ENCODE peak calls at places on chromosomes 7 and 10, in nine cellular contexts. C, B, Z, O, G, W, S, M and L are unnamed samples. For H3K27me3, the result is how much of the 10 kb centered on the place peaks cover.

GRCh38 chr7:16399265-16399801 is 22.0 kb downstream of the CRPPA start:
- DNase-seq in G (no peak), O (peak), M (peak), C (no peak), B (no peak), Z (peak), S (no peak), W (no peak), L (no peak)

GRCh38 chr7:83060218-83060617 is 102.5 kb downstream of the PCLO start:
- DNase-seq in Z (no peak), M (no peak), G (no peak), W (no peak), B (no peak), O (no peak), C (no peak), S (no peak), L (no peak)

GRCh38 chr7:157077021-157077420 is 61.7 kb upstream of the UBE3C start:
- DNase-seq in O (no peak), Z (no peak), B (no peak), C (no peak), M (no peak), S (no peak), G (no peak), W (no peak), L (no peak)

GRCh38 chr10:84237199-84238051 is 3.9 kb downstream of the LRIT1 start:
- DNase-seq in O (no peak), S (no peak), B (no peak), Z (peak), W (no peak), G (no peak), M (no peak), C (no peak), L (no peak)

GRCh38 chr7:70028620-70029019 is 430.3 kb downstream of the AUTS2 start:
- DNase-seq in M (no peak), Z (no peak), S (no peak), W (no peak), B (no peak), G (no peak), C (no peak), O (no peak), L (no peak)

GRCh38 chr7:142812437-142813215 is 41.9 kb downstream of the PRSS2 start:
- DNase-seq in S (no peak), M (peak), B (no peak), G (no peak), Z (peak), W (no peak), C (no peak), O (no peak), L (no peak)

GRCh38 chr7:16078076-16078952 is 343.0 kb downstream of the CRPPA start:
- DNase-seq in O (peak), C (no peak), G (no peak), W (peak), B (no peak), S (peak), Z (peak), M (peak), L (no peak)

GRCh38 chr7:147803625-147804024 is 786.9 kb upstream of the C7orf33 start:
- DNase-seq in W (no peak), B (no peak), G (no peak), S (peak), Z (no peak), C (no peak), O (no peak), M (no peak), L (no peak)

GRCh38 chr10:33666686-33667480 is 332.4 kb upstream of the NRP1 start:
- DNase-seq in G (no peak), S (no peak), O (no peak), M (peak), C (no peak), W (no peak), B (no peak), Z (no peak), L (no peak)

GRCh38 chr10:59814878-59815277 is 61.6 kb upstream of the MRLN start:
- DNase-seq in G (no peak), Z (no peak), B (no peak), W (no peak), O (no peak), S (no peak), M (no peak), C (no peak), L (no peak)

GRCh38 chr7:75575488-75576112 is 83.5 kb downstream of the SPDYE5 start:
- DNase-seq in O (no peak), B (no peak), M (no peak), G (no peak), W (no peak), C (no peak), Z (peak), S (no peak), L (no peak)

GRCh38 chr10:72107325-72108003 is 19.1 kb upstream of the SPOCK2 start:
- DNase-seq in C (no peak), O (no peak), S (no peak), G (no peak), M (peak), Z (peak), W (peak), B (no peak), L (no peak)

GRCh38 chr10:86600296-86600695 is 54.1 kb upstream of the OPN4 start:
- DNase-seq in C (no peak), Z (peak), G (no peak), M (no peak), O (no peak), W (no peak), S (no peak), B (no peak), L (no peak)

GRCh38 chr7:37342665-37343471 is 105.8 kb downstream of the ELMO1 start:
- DNase-seq in W (no peak), S (no peak), Z (no peak), C (no peak), G (peak), M (no peak), B (no peak), O (peak), L (peak)

GRCh38 chr10:88032566-88032965 is 169.1 kb downstream of the PTEN start:
- DNase-seq in G (no peak), O (no peak), Z (peak), M (peak), C (no peak), B (no peak), S (no peak), W (peak), L (no peak)

GRCh38 chr7:34282271-34282670 is 375.7 kb upstream of the NPSR1 start:
- DNase-seq in G (no peak), O (no peak), B (no peak), M (peak), C (no peak), W (no peak), S (no peak), Z (peak), L (no peak)

GRCh38 chr7:74612015-74612829 is 45.3 kb upstream of the GTF2I start:
- DNase-seq in G (no peak), M (peak), C (no peak), O (peak), W (peak), Z (peak), B (no peak), S (no peak), L (peak)

GRCh38 chr7:94423116-94423515 is 28.4 kb downstream of the COL1A2 start:
- DNase-seq in W (no peak), S (no peak), M (no peak), Z (peak), B (no peak), C (no peak), O (no peak), G (no peak), L (no peak)

GRCh38 chr7:129825005-129825553 is 127.7 kb downstream of the UBE2H start:
- DNase-seq in B (peak), M (peak), G (peak), O (no peak), S (peak), C (peak), W (peak), Z (peak), L (peak)

GRCh38 chr7:140212100-140212881 is 35.5 kb upstream of the KDM7A start:
- DNase-seq in W (peak), O (no peak), B (no peak), S (no peak), C (no peak), G (no peak), Z (peak), M (peak), L (no peak)

DNA sequence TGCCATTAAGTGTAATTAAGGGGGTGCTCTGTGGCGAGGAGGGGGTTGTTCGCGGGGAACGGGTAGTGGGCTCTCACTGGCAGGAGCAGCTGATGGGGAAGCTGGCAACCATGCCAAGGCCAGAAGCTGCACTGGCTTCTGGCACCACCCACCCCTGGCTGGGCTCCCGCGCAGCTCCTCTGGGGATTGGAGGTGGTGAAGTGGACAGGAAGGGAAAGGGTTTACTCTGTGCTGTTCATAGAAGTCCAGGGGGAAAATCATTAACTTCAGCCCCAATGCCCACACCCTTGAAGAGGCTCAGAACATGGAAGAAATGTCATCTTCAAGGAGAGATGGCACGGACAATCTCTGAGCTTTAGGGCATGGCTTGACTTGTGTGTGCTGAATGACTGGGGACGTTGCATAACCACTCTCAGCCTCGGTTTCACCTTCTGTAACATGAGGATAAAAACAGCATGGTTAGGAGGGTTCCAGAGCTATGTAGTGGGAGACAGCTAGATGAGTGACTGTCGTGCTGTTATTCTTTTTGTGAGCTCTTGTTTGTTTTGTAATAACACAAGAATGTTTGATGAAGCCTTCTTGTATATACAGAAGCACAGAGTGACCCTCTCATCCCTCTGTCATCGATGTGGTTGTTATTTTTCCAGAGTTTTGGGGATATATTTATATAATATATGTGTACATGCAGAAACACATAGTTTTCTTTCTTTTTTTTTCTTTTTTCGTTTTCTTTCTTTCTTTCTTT is 29.9 kb downstream of the KAZALD1 start:
- DNase-seq in Z (peak), W (peak), C (no peak), M (no peak), S (no peak), B (no peak), O (no peak), G (no peak), L (no peak)
- H3K27me3 ChIP-seq in Z (under half), W (under half), C (under half), M (under half), S (under half), B (half or more), O (under half), G (under half), L (half or more)

GRCh38 chr7:27116521-27116946 is 14.0 kb downstream of the HOXA4 start:
- DNase-seq in O (peak), M (peak), Z (no peak), W (no peak), B (no peak), G (no peak), C (no peak), S (no peak), L (no peak)

GRCh38 chr7:27117687-27118491 is 12.7 kb downstream of the HOXA4 start:
- DNase-seq in Z (no peak), W (no peak), C (no peak), B (no peak), O (peak), S (no peak), M (peak), G (no peak), L (no peak)

GRCh38 chr7:27118580-27118979 is 12.0 kb downstream of the HOXA4 start:
- DNase-seq in B (no peak), C (no peak), M (no peak), O (no peak), Z (no peak), W (no peak), G (no peak), S (no peak), L (no peak)

GRCh38 chr7:27116019-27116411 is 13.5 kb upstream of the HOXA2 start:
- DNase-seq in S (no peak), M (peak), W (no peak), Z (no peak), G (no peak), C (no peak), B (no peak), O (no peak), L (no peak)

GRCh38 chr7:27116962-27117686 is 13.4 kb downstream of the HOXA4 start:
- DNase-seq in C (no peak), O (peak), B (no peak), M (peak), S (no peak), W (no peak), Z (no peak), G (no peak), L (no peak)
- H3K27me3 ChIP-seq in C (half or more), O (under half), B (under half), M (under half), S (half or more), W (half or more), Z (under half), G (under half), L (under half)

GRCh38 chr7:8261711-8262695 is at the start of gene ICA1:
- DNase-seq in M (peak), G (no peak), W (peak), B (peak), O (peak), S (peak), C (peak), Z (peak), L (peak)
- H3K27me3 ChIP-seq in M (under half), G (under half), W (under half), B (half or more), O (under half), S (under half), C (under half), Z (under half), L (under half)

GRCh38 chr10:98609265-98609664 is 162.5 kb upstream of the HPS1 start:
- DNase-seq in B (no peak), Z (no peak), G (no peak), S (no peak), C (no peak), M (no peak), O (no peak), W (no peak), L (no peak)
- H3K27me3 ChIP-seq in B (under half), Z (under half), G (under half), S (under half), C (under half), M (under half), O (under half), W (under half), L (under half)

GRCh38 chr7:97006146-97006950 is 995 bp downstream of the DLX6 start:
- DNase-seq in W (no peak), G (peak), O (peak), S (no peak), M (peak), Z (peak), B (no peak), C (no peak), L (no peak)
- H3K27me3 ChIP-seq in W (half or more), G (half or more), O (half or more), S (half or more), M (half or more), Z (half or more), B (half or more), C (half or more), L (half or more)

GRCh38 chr10:97975598-97975997 is 54.8 kb downstream of the CRTAC1 start:
- DNase-seq in M (no peak), Z (no peak), W (no peak), C (no peak), G (no peak), S (no peak), B (no peak), O (no peak), L (no peak)
- H3K27me3 ChIP-seq in M (under half), Z (under half), W (under half), C (under half), G (under half), S (under half), B (half or more), O (under half), L (under half)

GRCh38 chr7:20796565-20796964 is 9.9 kb upstream of the SP8 start:
- DNase-seq in B (no peak), S (no peak), O (no peak), Z (no peak), M (no peak), C (no peak), W (no peak), G (no peak), L (no peak)
- H3K27me3 ChIP-seq in B (half or more), S (half or more), O (half or more), Z (half or more), M (under half), C (half or more), W (half or more), G (under half), L (half or more)

DNA sequence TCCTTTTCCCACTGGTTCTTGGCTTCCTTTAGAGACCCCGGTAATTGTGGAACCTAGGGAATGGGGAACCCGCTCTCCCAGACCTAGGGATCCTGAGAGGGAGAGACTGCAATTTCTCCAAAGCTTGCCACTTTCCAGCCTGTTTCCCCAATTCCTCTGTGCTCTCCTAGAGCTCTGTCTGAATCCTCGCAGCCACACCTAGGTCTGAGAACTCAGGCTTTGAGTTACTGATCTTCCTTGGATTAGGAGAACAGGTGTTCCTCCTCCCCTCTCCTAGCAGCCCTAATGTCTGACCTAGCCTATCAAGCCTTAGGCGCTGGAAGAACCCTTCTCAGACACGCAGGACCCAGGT is 20.0 kb downstream of the WNT8B start:
- DNase-seq in B (no peak), M (no peak), O (no peak), W (no peak), S (no peak), G (no peak), Z (no peak), C (no peak), L (no peak)
- H3K27me3 ChIP-seq in B (under half), M (under half), O (under half), W (under half), S (half or more), G (under half), Z (half or more), C (under half), L (under half)